ENCODE peak calls at places on chromosomes 6 and 20, in five cellular contexts. E, F, X, T and A are unnamed samples.

GRCh38 chr6:157761331-157761921 is 61.6 kb upstream of the SNX9 start:
- DNase-seq in E (peak; percentile 71), F (peak; percentile 73), X (no peak), T (no peak), A (no peak)

GRCh38 chr6:89154131-89154530 is 8.3 kb downstream of the PM20D2 start:
- DNase-seq in E (peak; percentile 37), F (no peak), X (no peak), T (no peak), A (no peak)

GRCh38 chr6:14074723-14075503 is 42.7 kb upstream of the CD83 start:
- DNase-seq in E (peak; percentile 55), F (peak; percentile 54), X (no peak), T (no peak), A (peak; percentile 9)

GRCh38 chr20:62647521-62648317 is 5.4 kb downstream of the SLCO4A1 start:
- DNase-seq in E (no peak), F (no peak), X (no peak), T (no peak), A (no peak)

GRCh38 chr6:168370310-168370991 is 50.9 kb upstream of the DACT2 start:
- DNase-seq in E (no peak), F (peak; percentile 22), X (no peak), T (peak; percentile 69), A (no peak)

GRCh38 chr20:24875078-24875477 is 74.0 kb upstream of the CST7 start:
- DNase-seq in E (no peak), F (no peak), X (no peak), T (no peak), A (no peak)

GRCh38 chr20:10490706-10491105 is 55.6 kb downstream of the SLX4IP start:
- DNase-seq in E (no peak), F (no peak), X (no peak), T (no peak), A (no peak)

GRCh38 chr6:27684264-27685211 is 211.6 kb upstream of the ZNF184 start:
- DNase-seq in E (peak; percentile 88), F (peak; percentile 59), X (no peak), T (no peak), A (peak; percentile 81)

GRCh38 chr6:142844065-142844755 is 100.8 kb downstream of the HIVEP2 start:
- DNase-seq in E (peak; percentile 52), F (no peak), X (peak; percentile 33), T (no peak), A (no peak)

GRCh38 chr6:71383476-71383875 is 94.9 kb downstream of the OGFRL1 start:
- DNase-seq in E (no peak), F (no peak), X (no peak), T (no peak), A (no peak)

GRCh38 chr20:57250607-57251343 is 15.7 kb downstream of the BMP7 start:
- DNase-seq in E (no peak), F (no peak), X (no peak), T (no peak), A (no peak)

GRCh38 chr6:134678436-134678889 is 271.4 kb downstream of the ALDH8A1 start:
- DNase-seq in E (peak; percentile 44), F (no peak), X (no peak), T (no peak), A (peak; percentile 40)

GRCh38 chr6:127554435-127555006 is 22.5 kb upstream of the C6orf58 start:
- DNase-seq in E (peak; percentile 67), F (no peak), X (no peak), T (no peak), A (peak; percentile 23)

GRCh38 chr6:52512199-52512598 is 64.7 kb downstream of the TRAM2 start:
- DNase-seq in E (peak; percentile 90), F (no peak), X (no peak), T (no peak), A (peak; percentile 92)

GRCh38 chr6:169340395-169340794 is 86.7 kb upstream of the THBS2 start:
- DNase-seq in E (no peak), F (no peak), X (no peak), T (no peak), A (no peak)